ENCODE peak calls at places on chromosomes 1 and 21, in nine cellular contexts. R is left ventricle myocardium inferior; Y is Peyer's patch; Z is CD8-positive, alpha-beta memory T cell; M is stimulated activated CD4-positive, alpha-beta T cell treated with anti-CD3 and anti-CD28 coated beads, Interleukin-15, amount 100 ng/mL, for 24 hours; F is stimulated activated CD8-positive, alpha-beta memory T cell treated with anti-CD3 and anti-CD28 coated beads, Interleukin-2, amount 100 ng/mL, for 1 hour; O is fibroblast of mammary gland; E is body of pancreas; H is non-pigmented ciliary epithelial cell. L is an unnamed sample.

GRCh38 chr1:117828206-117828605 is 101.2 kb downstream of the GDAP2 start:
- DNase-seq in R (peak; percentile 75), Y (no peak), Z (no peak), M (no peak), F (no peak), O (peak; percentile 92), E (peak; percentile 23), H (no peak), L (peak; percentile 84)

GRCh38 chr1:240136402-240136801 is 44.7 kb downstream of the FMN2 start:
- DNase-seq in R (no peak), Y (no peak), Z (no peak), M (no peak), F (no peak), O (peak; percentile 24), E (no peak), H (no peak), L (no peak)

GRCh38 chr21:25867041-25867440 is 132.3 kb downstream of the GABPA start:
- DNase-seq in R (no peak), Y (no peak), Z (no peak), M (no peak), F (no peak), O (no peak), E (no peak), H (no peak), L (no peak)

GRCh38 chr1:248823517-248824001 is 2.2 kb downstream of the SH3BP5L start:
- DNase-seq in R (no peak), Y (no peak), Z (peak; percentile 16), M (no peak), F (no peak), O (peak; percentile 92), E (no peak), H (peak; percentile 63), L (no peak)

GRCh38 chr1:239856067-239856466 is 235.6 kb upstream of the FMN2 start:
- DNase-seq in R (no peak), Y (no peak), Z (no peak), M (no peak), F (no peak), O (no peak), E (no peak), H (no peak), L (no peak)

GRCh38 chr1:40404670-40405462 is 31.3 kb downstream of the SMAP2 start:
- DNase-seq in R (no peak), Y (no peak), Z (no peak), M (no peak), F (no peak), O (peak; percentile 77), E (peak; percentile 42), H (no peak), L (no peak)

GRCh38 chr1:86981482-86982311 is 67.3 kb downstream of the HS2ST1 start:
- DNase-seq in R (no peak), Y (no peak), Z (no peak), M (no peak), F (no peak), O (no peak), E (no peak), H (no peak), L (no peak)

GRCh38 chr1:234065794-234066447 is 161.4 kb downstream of the SLC35F3 start:
- DNase-seq in R (peak; percentile 70), Y (peak; percentile 79), Z (peak; percentile 66), M (peak; percentile 83), F (peak; percentile 14), O (peak; percentile 60), E (peak; percentile 79), H (no peak), L (peak; percentile 4)

GRCh38 chr1:110384581-110385321 is 6.1 kb downstream of the SLC16A4 start:
- DNase-seq in R (no peak), Y (peak; percentile 53), Z (no peak), M (no peak), F (no peak), O (no peak), E (no peak), H (no peak), L (no peak)

GRCh38 chr1:169918927-169919326 is 25.2 kb upstream of the SCYL3 start:
- DNase-seq in R (no peak), Y (no peak), Z (no peak), M (no peak), F (no peak), O (no peak), E (no peak), H (no peak), L (no peak)

GRCh38 chr1:119204940-119205339 is 64.5 kb upstream of the WARS2 start:
- DNase-seq in R (no peak), Y (no peak), Z (no peak), M (no peak), F (no peak), O (no peak), E (no peak), H (no peak), L (no peak)

GRCh38 chr1:10599194-10599861 is 124.6 kb downstream of the PEX14 start:
- DNase-seq in R (no peak), Y (no peak), Z (no peak), M (no peak), F (no peak), O (peak; percentile 73), E (peak; percentile 22), H (peak; percentile 65), L (peak; percentile 36)

GRCh38 chr1:98196012-98196411 is 275.2 kb upstream of the DPYD start:
- DNase-seq in R (no peak), Y (no peak), Z (no peak), M (no peak), F (no peak), O (peak; percentile 7), E (no peak), H (no peak), L (no peak)

GRCh38 chr1:111133863-111134262 is 6.0 kb downstream of the DRAM2 start:
- DNase-seq in R (no peak), Y (no peak), Z (no peak), M (no peak), F (no peak), O (no peak), E (no peak), H (no peak), L (no peak)

GRCh38 chr1:234515411-234515810 is 36.4 kb upstream of the TARBP1 start:
- DNase-seq in R (no peak), Y (no peak), Z (no peak), M (no peak), F (no peak), O (peak; percentile 71), E (no peak), H (no peak), L (no peak)

GRCh38 chr1:198497326-198498220 is 42.9 kb downstream of the ATP6V1G3 start:
- DNase-seq in R (no peak), Y (no peak), Z (no peak), M (no peak), F (no peak), O (peak; percentile 72), E (no peak), H (peak; percentile 27), L (peak; percentile 33)

GRCh38 chr1:50271337-50271736 is 151.9 kb downstream of the DMRTA2 start:
- DNase-seq in R (peak; percentile 18), Y (no peak), Z (no peak), M (no peak), F (no peak), O (no peak), E (no peak), H (no peak), L (no peak)

GRCh38 chr1:205507896-205508714 is 3.6 kb downstream of the CDK18 start:
- DNase-seq in R (no peak), Y (no peak), Z (no peak), M (no peak), F (no peak), O (no peak), E (no peak), H (no peak), L (no peak)

GRCh38 chr1:176855434-176855745 is 309.1 kb downstream of the ASTN1 start:
- DNase-seq in R (no peak), Y (no peak), Z (no peak), M (no peak), F (no peak), O (no peak), E (no peak), H (no peak), L (no peak)

GRCh38 chr1:109623601-109624161 is 4.0 kb downstream of the AMPD2 start:
- DNase-seq in R (no peak), Y (no peak), Z (no peak), M (no peak), F (no peak), O (no peak), E (no peak), H (no peak), L (no peak)

GRCh38 chr1:91529856-91530255 is 29.2 kb downstream of the CDC7 start:
- DNase-seq in R (no peak), Y (no peak), Z (no peak), M (no peak), F (no peak), O (peak; percentile 66), E (no peak), H (no peak), L (peak; percentile 11)

GRCh38 chr1:205438213-205439158 is 16.6 kb upstream of the LEMD1 start:
- DNase-seq in R (peak; percentile 86), Y (peak; percentile 83), Z (no peak), M (no peak), F (no peak), O (peak; percentile 68), E (peak; percentile 89), H (no peak), L (peak; percentile 22)

GRCh38 chr1:209650454-209650853 is 1.8 kb downstream of the LAMB3 start:
- DNase-seq in R (no peak), Y (no peak), Z (no peak), M (no peak), F (no peak), O (no peak), E (no peak), H (no peak), L (no peak)

GRCh38 chr1:205008896-205009295 is 34.1 kb upstream of the CNTN2 start:
- DNase-seq in R (no peak), Y (no peak), Z (no peak), M (no peak), F (no peak), O (no peak), E (no peak), H (no peak), L (no peak)

GRCh38 chr1:181608951-181609350 is 125.6 kb downstream of the CACNA1E start:
- DNase-seq in R (no peak), Y (no peak), Z (no peak), M (no peak), F (no peak), O (no peak), E (no peak), H (no peak), L (no peak)

GRCh38 chr1:43329995-43330751 is 7.4 kb upstream of the MPL start:
- DNase-seq in R (peak; percentile 64), Y (no peak), Z (no peak), M (peak; percentile 83), F (no peak), O (peak; percentile 89), E (no peak), H (peak; percentile 54), L (peak; percentile 41)

GRCh38 chr1:158330390-158330789 is 941 bp downstream of the CD1B start:
- DNase-seq in R (no peak), Y (no peak), Z (no peak), M (no peak), F (no peak), O (no peak), E (no peak), H (no peak), L (no peak)

GRCh38 chr1:119958223-119958622 is 61.9 kb upstream of the ADAM30 start:
- DNase-seq in R (no peak), Y (no peak), Z (no peak), M (no peak), F (no peak), O (peak; percentile 36), E (no peak), H (no peak), L (no peak)

GRCh38 chr21:26881504-26882228 is 36.5 kb upstream of the ADAMTS1 start:
- DNase-seq in R (no peak), Y (no peak), Z (no peak), M (no peak), F (no peak), O (peak; percentile 57), E (no peak), H (peak; percentile 8), L (no peak)

L was measured in skeletal muscle cell.